ENCODE peak calls at places on chromosomes 12 and 14, in five cellular contexts. A, M, L, K and Y are unnamed samples.

GRCh38 chr12:58408516-58408915 is 467.1 kb downstream of the ATP23 start:
- DNase-seq in A (peak; percentile 17), M (no peak), L (no peak), K (peak; percentile 70), Y (no peak)

GRCh38 chr12:1606021-1606622 is 11.7 kb upstream of the FBXL14 start:
- DNase-seq in A (no peak), M (peak; percentile 87), L (peak; percentile 94), K (peak; percentile 82), Y (peak; percentile 94)

GRCh38 chr12:87238466-87238865 is 790.7 kb downstream of the C12orf50 start:
- DNase-seq in A (no peak), M (no peak), L (no peak), K (no peak), Y (no peak)

GRCh38 chr12:52566847-52567291 is 6.8 kb downstream of the KRT74 start:
- DNase-seq in A (no peak), M (no peak), L (peak; percentile 68), K (no peak), Y (no peak)

GRCh38 chr14:26820101-26820500 is 222.3 kb upstream of the NOVA1 start:
- DNase-seq in A (peak; percentile 88), M (no peak), L (no peak), K (peak; percentile 29), Y (no peak)

GRCh38 chr14:23376477-23377200 is at the start of gene CMTM5:
- DNase-seq in A (no peak), M (no peak), L (no peak), K (no peak), Y (no peak)

GRCh38 chr12:92304335-92305066 is 158.9 kb upstream of the BTG1 start:
- DNase-seq in A (no peak), M (no peak), L (no peak), K (no peak), Y (no peak)

GRCh38 chr12:39176376-39176775 is 266.5 kb downstream of the KIF21A start:
- DNase-seq in A (no peak), M (no peak), L (no peak), K (no peak), Y (no peak)

GRCh38 chr12:56082382-56082781 is 2.4 kb downstream of the ERBB3 start:
- DNase-seq in A (no peak), M (no peak), L (no peak), K (no peak), Y (no peak)

GRCh38 chr12:117189725-117190209 is 503 bp downstream of the FBXO21 start:
- DNase-seq in A (no peak), M (peak; percentile 41), L (no peak), K (peak; percentile 41), Y (peak; percentile 85)

GRCh38 chr14:65287264-65288131 is 125.0 kb upstream of the FUT8 start:
- DNase-seq in A (no peak), M (no peak), L (no peak), K (no peak), Y (peak; percentile 64)

GRCh38 chr12:26963413-26963812 is 25.1 kb downstream of the FGFR1OP2 start:
- DNase-seq in A (no peak), M (no peak), L (no peak), K (no peak), Y (no peak)

GRCh38 chr14:67018720-67019119 is 170.5 kb upstream of the GARIN2 start:
- DNase-seq in A (no peak), M (no peak), L (no peak), K (no peak), Y (no peak)

GRCh38 chr14:90551070-90551704 is 154.4 kb downstream of the CALM1 start:
- DNase-seq in A (no peak), M (no peak), L (no peak), K (peak; percentile 17), Y (no peak)

GRCh38 chr12:68113644-68114043 is 45.9 kb downstream of the IFNG start:
- DNase-seq in A (no peak), M (peak; percentile 17), L (no peak), K (no peak), Y (peak; percentile 75)

GRCh38 chr12:19681007-19681406 is 241.7 kb downstream of the AEBP2 start:
- DNase-seq in A (no peak), M (no peak), L (no peak), K (no peak), Y (no peak)

GRCh38 chr14:92503756-92504491 is 9.7 kb upstream of the RIN3 start:
- DNase-seq in A (no peak), M (peak; percentile 92), L (no peak), K (peak; percentile 88), Y (no peak)

GRCh38 chr14:21802441-21802840 is 128.8 kb upstream of the OR4E1 start:
- DNase-seq in A (no peak), M (no peak), L (no peak), K (no peak), Y (no peak)

GRCh38 chr14:22002860-22003284 is 329.3 kb upstream of the OR4E1 start:
- DNase-seq in A (no peak), M (peak; percentile 56), L (no peak), K (no peak), Y (peak; percentile 82)

GRCh38 chr14:54881235-54881760 is 21.3 kb downstream of the GCH1 start:
- DNase-seq in A (no peak), M (no peak), L (no peak), K (peak; percentile 33), Y (peak; percentile 70)

GRCh38 chr12:55713721-55714120 is 2.1 kb upstream of the BLOC1S1 start:
- DNase-seq in A (no peak), M (peak; percentile 40), L (no peak), K (peak; percentile 78), Y (no peak)

GRCh38 chr12:110314308-110314707 is 33.3 kb downstream of the ATP2A2 start:
- DNase-seq in A (peak; percentile 60), M (peak; percentile 68), L (no peak), K (peak; percentile 72), Y (no peak)

GRCh38 chr12:1855241-1855640 is 34.9 kb downstream of the LRTM2 start:
- DNase-seq in A (peak; percentile 2), M (no peak), L (no peak), K (no peak), Y (no peak)

GRCh38 chr12:46404225-46404631 is 31.7 kb upstream of the SLC38A2 start:
- DNase-seq in A (peak; percentile 60), M (no peak), L (no peak), K (peak; percentile 50), Y (no peak)

GRCh38 chr12:121791671-121792496 is 1.6 kb downstream of the RHOF start:
- DNase-seq in A (no peak), M (peak; percentile 85), L (no peak), K (no peak), Y (no peak)

GRCh38 chr12:71460850-71461609 is 21.4 kb downstream of the LGR5 start:
- DNase-seq in A (no peak), M (no peak), L (no peak), K (no peak), Y (no peak)

GRCh38 chr12:28974890-28975289 is 174.2 kb upstream of the FAR2 start:
- DNase-seq in A (no peak), M (no peak), L (no peak), K (no peak), Y (no peak)

DNA sequence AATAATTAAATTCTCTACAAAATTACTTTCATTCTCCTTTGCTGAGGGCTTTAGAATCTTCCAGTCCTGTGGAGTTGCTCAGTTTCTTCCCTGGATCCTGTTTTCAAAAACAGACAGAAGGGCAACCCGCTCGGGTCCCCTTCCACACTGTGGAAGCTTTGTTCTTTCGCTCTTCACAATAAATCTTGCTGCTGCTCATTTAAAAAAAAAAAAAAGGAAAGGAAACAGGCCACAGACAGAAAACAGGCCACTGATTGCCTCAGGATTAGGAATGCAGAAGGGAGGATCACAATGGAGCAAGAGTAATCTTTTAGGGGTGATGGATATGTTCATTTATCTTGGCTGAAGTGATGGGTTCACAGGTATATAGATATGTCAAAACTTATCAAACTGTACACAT is 29.5 kb upstream of the HIGD1C start:
- DNase-seq in A (no peak), M (no peak), L (no peak), K (peak; percentile 34), Y (no peak)
- H3K4me3 ChIP-seq in A (no peak overlapping the region), M (no peak overlapping the region), L (peak overlapping the region; percentile 88), K (no peak overlapping the region), Y (peak overlapping the region; percentile 52)

DNA sequence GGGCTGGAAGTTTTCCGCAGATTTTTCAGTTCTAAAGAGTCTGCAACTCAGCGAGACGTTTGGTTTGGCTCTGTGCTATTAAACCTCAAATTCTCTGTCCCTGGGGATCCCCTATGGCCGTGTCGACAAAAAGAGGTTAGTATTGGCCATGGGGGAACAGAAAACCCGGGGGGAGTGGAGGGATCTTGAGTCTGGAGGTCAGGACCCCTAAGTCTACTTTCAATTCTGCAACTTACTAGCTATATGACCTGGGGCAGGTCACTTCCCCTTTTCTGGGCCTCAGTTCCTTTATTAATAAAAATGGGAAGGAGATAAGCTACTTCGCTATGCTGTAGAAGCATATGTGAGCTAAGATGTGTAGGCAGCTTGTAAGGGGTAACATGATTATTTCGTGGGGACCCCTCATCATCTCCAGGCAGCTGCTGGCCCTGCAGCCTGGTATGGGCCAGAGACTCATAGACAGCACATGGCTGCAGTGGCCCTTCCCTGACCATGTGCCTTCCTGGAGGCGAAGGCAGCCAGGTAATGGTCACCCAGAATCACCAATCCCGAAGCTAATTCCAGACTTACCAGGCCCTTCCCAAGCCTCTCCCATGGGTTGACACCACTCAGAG is 8.6 kb downstream of the ASB2 start:
- DNase-seq in A (no peak), M (no peak), L (no peak), K (no peak), Y (peak; percentile 94)
- H3K4me3 ChIP-seq in A (no peak overlapping the region), M (no peak overlapping the region), L (no peak overlapping the region), K (no peak overlapping the region), Y (peak overlapping the region; percentile 13)

GRCh38 chr12:132507656-132508055 is 17.7 kb downstream of the FBRSL1 start:
- DNase-seq in A (no peak), M (no peak), L (no peak), K (no peak), Y (no peak)
- H3K4me3 ChIP-seq in A (no peak overlapping the region), M (no peak overlapping the region), L (peak overlapping the region; percentile 55), K (no peak overlapping the region), Y (no peak overlapping the region)

GRCh38 chr14:99257673-99258221 is 14.2 kb downstream of the BCL11B start:
- DNase-seq in A (no peak), M (no peak), L (no peak), K (no peak), Y (no peak)
- H3K4me3 ChIP-seq in A (no peak overlapping the region), M (no peak overlapping the region), L (no peak overlapping the region), K (no peak overlapping the region), Y (no peak overlapping the region)

GRCh38 chr12:115571027-115571426 is 706.5 kb downstream of the MED13L start:
- DNase-seq in A (no peak), M (no peak), L (no peak), K (no peak), Y (no peak)

GRCh38 chr12:115572440-115572839 is 705.1 kb downstream of the MED13L start:
- DNase-seq in A (no peak), M (no peak), L (no peak), K (no peak), Y (no peak)

GRCh38 chr12:115569694-115570093 is 707.8 kb downstream of the MED13L start:
- DNase-seq in A (no peak), M (peak; percentile 29), L (no peak), K (no peak), Y (no peak)

GRCh38 chr12:115571446-115571845 is 706.0 kb downstream of the MED13L start:
- DNase-seq in A (no peak), M (no peak), L (no peak), K (no peak), Y (no peak)

DNA sequence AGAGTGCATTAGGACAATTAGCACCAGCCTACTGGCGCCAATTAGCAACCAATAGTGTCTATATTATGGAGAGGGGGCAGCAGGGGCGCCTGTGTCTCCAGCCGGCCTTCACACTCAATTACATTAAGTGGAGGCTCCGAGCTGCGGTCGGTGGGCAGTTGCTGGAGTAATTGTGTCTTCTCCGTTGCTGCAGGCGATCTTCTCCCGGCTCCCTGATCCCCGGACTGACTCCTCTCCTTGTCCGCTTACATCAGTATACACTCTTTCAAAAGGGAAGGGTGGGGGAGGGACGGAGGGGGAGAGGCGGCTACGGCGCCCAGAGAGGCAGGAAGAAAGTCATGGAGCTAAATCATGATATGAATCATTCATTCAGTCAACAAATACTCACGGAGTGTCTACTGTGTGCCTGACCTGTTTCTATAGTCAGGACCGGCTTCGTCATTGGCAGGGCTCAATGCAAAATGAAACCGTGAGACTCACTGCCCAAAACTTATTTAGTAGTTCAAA is 707.2 kb downstream of the MED13L start:
- DNase-seq in A (peak; percentile 15), M (peak; percentile 69), L (no peak), K (peak; percentile 50), Y (no peak)
- H3K4me3 ChIP-seq in A (peak overlapping the region; percentile 22), M (peak overlapping the region; percentile 25), L (no peak overlapping the region), K (peak overlapping the region; percentile 2), Y (no peak overlapping the region)